ENCODE peak calls at places on chromosomes 16 and 17, in six cellular contexts. V is tibial artery, N is HS-5, U is dorsolateral prefrontal cortex, K is activated T-cell treated with anti-CD3 and anti-CD28 coated beads for 24 hours, S is T-helper 1 cell. E is an unnamed sample.

GRCh38 chr16:48064971-48065370 is 90.8 kb downstream of the ABCC12 start:
- DNase-seq in V (no peak), N (no peak), U (no peak), K (no peak), S (no peak), E (no peak)

GRCh38 chr17:28145348-28145747 is 102.9 kb downstream of the NLK start:
- DNase-seq in V (no peak), N (no peak), U (no peak), K (no peak), S (no peak), E (no peak)

GRCh38 chr17:69084911-69085310 is 24.2 kb upstream of the ABCA9 start:
- DNase-seq in V (no peak), N (no peak), U (no peak), K (no peak), S (no peak), E (no peak)

GRCh38 chr17:1920948-1921351 is 91.1 kb downstream of the RPA1 start:
- DNase-seq in V (no peak), N (no peak), U (peak), K (no peak), S (no peak), E (no peak)

GRCh38 chr16:86338403-86339115 is 171.8 kb upstream of the FOXF1 start:
- DNase-seq in V (no peak), N (no peak), U (no peak), K (no peak), S (no peak), E (no peak)

GRCh38 chr16:561957-562938 is 2.1 kb downstream of the PRR35 start:
- DNase-seq in V (no peak), N (no peak), U (no peak), K (no peak), S (no peak), E (no peak)

GRCh38 chr17:40445769-40446468 is 2.7 kb downstream of the IGFBP4 start:
- DNase-seq in V (no peak), N (no peak), U (no peak), K (no peak), S (no peak), E (no peak)

GRCh38 chr16:49756971-49757743 is 98.8 kb downstream of the ZNF423 start:
- DNase-seq in V (no peak), N (no peak), U (no peak), K (no peak), S (no peak), E (no peak)

GRCh38 chr17:81396278-81396721 is 1.0 kb downstream of the BAHCC1 start:
- DNase-seq in V (no peak), N (no peak), U (no peak), K (no peak), S (no peak), E (no peak)

GRCh38 chr17:67385122-67385988 is 8.3 kb downstream of the PITPNC1 start:
- DNase-seq in V (no peak), N (no peak), U (no peak), K (no peak), S (no peak), E (no peak)

GRCh38 chr17:74148901-74149596 is 54.4 kb upstream of the RPL38 start:
- DNase-seq in V (peak), N (no peak), U (no peak), K (no peak), S (no peak), E (no peak)

GRCh38 chr16:89123001-89123830 is 29.6 kb downstream of the ACSF3 start:
- DNase-seq in V (no peak), N (no peak), U (no peak), K (no peak), S (no peak), E (no peak)

GRCh38 chr17:7961436-7961835 is 29.4 kb downstream of the CNTROB start:
- DNase-seq in V (no peak), N (no peak), U (no peak), K (no peak), S (no peak), E (no peak)

GRCh38 chr16:31201511-31202401 is 804 bp downstream of the PYCARD start:
- DNase-seq in V (no peak), N (no peak), U (no peak), K (no peak), S (peak), E (no peak)

GRCh38 chr17:81253358-81254131 is 14.4 kb downstream of the NDUFAF8 start:
- DNase-seq in V (no peak), N (no peak), U (peak), K (peak), S (peak), E (no peak)

GRCh38 chr17:83117594-83117993 is 38.2 kb downstream of the METRNL start:
- DNase-seq in V (peak), N (no peak), U (no peak), K (no peak), S (no peak), E (no peak)

GRCh38 chr16:86430814-86431213 is 79.5 kb upstream of the FOXF1 start:
- DNase-seq in V (no peak), N (no peak), U (no peak), K (no peak), S (no peak), E (no peak)

GRCh38 chr17:16941643-16942042 is 30.3 kb downstream of the TNFRSF13B start:
- DNase-seq in V (no peak), N (no peak), U (peak), K (no peak), S (no peak), E (no peak)

GRCh38 chr17:5705081-5705875 is 121.0 kb upstream of the NLRP1 start:
- DNase-seq in V (no peak), N (no peak), U (no peak), K (no peak), S (no peak), E (no peak)

GRCh38 chr17:66781135-66781534 is 53.8 kb upstream of the CACNG5 start:
- DNase-seq in V (no peak), N (no peak), U (no peak), K (no peak), S (no peak), E (no peak)

GRCh38 chr17:14750866-14751265 is 450.0 kb downstream of the HS3ST3B1 start:
- DNase-seq in V (no peak), N (no peak), U (no peak), K (no peak), S (no peak), E (no peak)

GRCh38 chr17:59762826-59763374 is 55.4 kb downstream of the VMP1 start:
- DNase-seq in V (no peak), N (no peak), U (no peak), K (no peak), S (no peak), E (no peak)

GRCh38 chr17:2815781-2816185 is 19.5 kb downstream of the RAP1GAP2 start:
- DNase-seq in V (no peak), N (no peak), U (no peak), K (no peak), S (no peak), E (no peak)

GRCh38 chr17:74114881-74115470 is 88.5 kb upstream of the RPL38 start:
- DNase-seq in V (no peak), N (no peak), U (no peak), K (no peak), S (no peak), E (no peak)

GRCh38 chr17:3808701-3809100 is 7.7 kb upstream of the ITGAE start:
- DNase-seq in V (no peak), N (no peak), U (no peak), K (no peak), S (no peak), E (no peak)

GRCh38 chr17:82055023-82055964 is 3.6 kb downstream of the GPS1 start:
- DNase-seq in V (no peak), N (no peak), U (no peak), K (no peak), S (no peak), E (no peak)

GRCh38 chr16:2061526-2061925 is 13.7 kb downstream of the TSC2 start:
- DNase-seq in V (no peak), N (no peak), U (no peak), K (no peak), S (no peak), E (no peak)

GRCh38 chr16:3192476-3193019 is 4.5 kb downstream of the OR1F1 start:
- DNase-seq in V (no peak), N (no peak), U (no peak), K (no peak), S (no peak), E (no peak)

GRCh38 chr17:80441133-80441578 is 26.2 kb downstream of the ENDOV start:
- DNase-seq in V (no peak), N (no peak), U (no peak), K (no peak), S (peak), E (no peak)

GRCh38 chr16:1876468-1876867 is 4.5 kb upstream of the MEIOB start:
- DNase-seq in V (no peak), N (no peak), U (no peak), K (no peak), S (no peak), E (no peak)

GRCh38 chr17:65790241-65790640 is 228.8 kb upstream of the AXIN2 start:
- DNase-seq in V (no peak), N (no peak), U (no peak), K (no peak), S (no peak), E (no peak)

GRCh38 chr17:64596439-64596838 is 65.7 kb downstream of the SMURF2 start:
- DNase-seq in V (no peak), N (no peak), U (no peak), K (no peak), S (no peak), E (no peak)

GRCh38 chr16:24855678-24856077 is 9.9 kb downstream of the SLC5A11 start:
- DNase-seq in V (no peak), N (no peak), U (no peak), K (no peak), S (no peak), E (no peak)

GRCh38 chr16:17448640-17449638 is 21.8 kb downstream of the XYLT1 start:
- DNase-seq in V (peak), N (no peak), U (no peak), K (peak), S (peak), E (no peak)

GRCh38 chr16:29757950-29758466 is 12.2 kb upstream of the C16orf54 start:
- DNase-seq in V (no peak), N (no peak), U (no peak), K (no peak), S (no peak), E (no peak)

GRCh38 chr17:19558946-19559345 is 25.3 kb downstream of the SLC47A1 start:
- DNase-seq in V (no peak), N (no peak), U (no peak), K (no peak), S (no peak), E (no peak)

GRCh38 chr17:57868007-57868774 is 18.3 kb upstream of the MRPS23 start:
- DNase-seq in V (peak), N (peak), U (no peak), K (no peak), S (no peak), E (peak)

GRCh38 chr16:87635541-87636049 is 33.3 kb downstream of the JPH3 start:
- DNase-seq in V (no peak), N (no peak), U (peak), K (peak), S (peak), E (no peak)

GRCh38 chr17:29574732-29575510 is 6.4 kb downstream of the TP53I13 start:
- DNase-seq in V (peak), N (no peak), U (peak), K (no peak), S (no peak), E (no peak)

GRCh38 chr16:1432388-1433262 is 1.7 kb downstream of the PERCC1 start:
- DNase-seq in V (no peak), N (no peak), U (no peak), K (no peak), S (no peak), E (no peak)

E was measured in right atrium auricular region.